ENCODE peak calls at places on chromosomes 12 and 14, in five cellular contexts. T is left ventricle myocardium inferior, I is hepatocyte, R is endothelial cell of umbilical vein, B is small intestine. H is an unnamed sample.

GRCh38 chr12:53267309-53268008 is 640 bp upstream of the ESPL1 start:
- DNase-seq in T (no peak), I (no peak), R (no peak), B (peak; percentile 7), H (no peak)

GRCh38 chr12:54984602-54985376 is at the start of gene TESPA1:
- DNase-seq in T (peak; percentile 60), I (no peak), R (no peak), B (peak; percentile 62), H (peak; percentile 90)

GRCh38 chr12:12333407-12333831 is 16.6 kb downstream of the MANSC1 start:
- DNase-seq in T (no peak), I (no peak), R (peak; percentile 88), B (peak; percentile 82), H (no peak)

GRCh38 chr14:96038920-96039632 is at the start of gene C14orf132:
- DNase-seq in T (peak; percentile 66), I (peak; percentile 78), R (peak; percentile 33), B (peak; percentile 11), H (peak; percentile 27)

GRCh38 chr12:104549820-104550480 is 93.2 kb downstream of the CHST11 start:
- DNase-seq in T (no peak), I (no peak), R (no peak), B (no peak), H (no peak)

GRCh38 chr12:124500232-124501079 is 67.0 kb downstream of the NCOR2 start:
- DNase-seq in T (no peak), I (peak; percentile 77), R (no peak), B (no peak), H (no peak)

GRCh38 chr12:1413930-1414329 is 180.5 kb downstream of the FBXL14 start:
- DNase-seq in T (no peak), I (no peak), R (no peak), B (no peak), H (no peak)

GRCh38 chr14:68215628-68216027 is 396.0 kb downstream of the RAD51B start:
- DNase-seq in T (no peak), I (no peak), R (no peak), B (no peak), H (no peak)

GRCh38 chr12:68378859-68379628 is 46.9 kb upstream of the MDM1 start:
- DNase-seq in T (peak; percentile 20), I (peak; percentile 38), R (no peak), B (no peak), H (no peak)

GRCh38 chr12:75571651-75572050 is 60.2 kb upstream of the KRR1 start:
- DNase-seq in T (no peak), I (no peak), R (no peak), B (no peak), H (no peak)

GRCh38 chr12:89514751-89515150 is 9.8 kb downstream of the GALNT4 start:
- DNase-seq in T (no peak), I (no peak), R (no peak), B (no peak), H (no peak)

GRCh38 chr12:70070494-70071007 is 172.7 kb upstream of the CNOT2 start:
- DNase-seq in T (no peak), I (no peak), R (no peak), B (peak; percentile 20), H (no peak)

GRCh38 chr12:121318121-121318520 is 21.6 kb upstream of the CAMKK2 start:
- DNase-seq in T (no peak), I (no peak), R (no peak), B (no peak), H (no peak)

GRCh38 chr12:56565510-56566101 is 44.0 kb downstream of the RBMS2 start:
- DNase-seq in T (peak; percentile 82), I (peak; percentile 90), R (peak; percentile 98), B (peak; percentile 76), H (no peak)

GRCh38 chr12:95322335-95322734 is 104.7 kb downstream of the VEZT start:
- DNase-seq in T (no peak), I (no peak), R (no peak), B (no peak), H (no peak)

GRCh38 chr12:83634726-83635267 is 948.1 kb downstream of the TMTC2 start:
- DNase-seq in T (no peak), I (no peak), R (no peak), B (no peak), H (no peak)

GRCh38 chr14:34328178-34328577 is 133.9 kb downstream of the SPTSSA start:
- DNase-seq in T (no peak), I (no peak), R (no peak), B (no peak), H (no peak)

GRCh38 chr14:59454131-59454530 is 11.0 kb downstream of the GPR135 start:
- DNase-seq in T (no peak), I (no peak), R (peak; percentile 50), B (no peak), H (no peak)

GRCh38 chr12:68040450-68041075 is 51.3 kb downstream of the IFNG-AS1 start:
- DNase-seq in T (peak; percentile 28), I (peak; percentile 86), R (peak; percentile 70), B (peak; percentile 69), H (peak; percentile 43)

GRCh38 chr12:88763536-88764100 is 183.3 kb upstream of the KITLG start:
- DNase-seq in T (no peak), I (no peak), R (no peak), B (no peak), H (no peak)

GRCh38 chr14:63186453-63186852 is 17.8 kb upstream of the RHOJ start:
- DNase-seq in T (no peak), I (no peak), R (peak; percentile 76), B (no peak), H (no peak)

GRCh38 chr12:54262403-54262925 is 17.5 kb downstream of the CBX5 start:
- DNase-seq in T (no peak), I (peak; percentile 49), R (peak; percentile 54), B (peak; percentile 40), H (no peak)

GRCh38 chr12:61804301-61804700 is 455.9 kb upstream of the USP15 start:
- DNase-seq in T (no peak), I (no peak), R (no peak), B (no peak), H (no peak)

GRCh38 chr12:68368332-68368731 is 36.2 kb upstream of the MDM1 start:
- DNase-seq in T (no peak), I (no peak), R (no peak), B (no peak), H (no peak)

GRCh38 chr14:101347893-101348777 is 213.2 kb upstream of the DIO3 start:
- DNase-seq in T (no peak), I (no peak), R (no peak), B (no peak), H (no peak)

GRCh38 chr14:73262427-73263183 is 25.3 kb downstream of the PAPLN start:
- DNase-seq in T (no peak), I (no peak), R (no peak), B (no peak), H (no peak)

GRCh38 chr14:94031161-94031875 is 5.2 kb downstream of the OTUB2 start:
- DNase-seq in T (no peak), I (no peak), R (no peak), B (no peak), H (no peak)

GRCh38 chr14:101181717-101182313 is 278.3 kb upstream of the RTL1 start:
- DNase-seq in T (no peak), I (no peak), R (no peak), B (no peak), H (no peak)

GRCh38 chr12:10554228-10554970 is 48.7 kb downstream of the EIF2S3B start:
- DNase-seq in T (no peak), I (no peak), R (no peak), B (peak; percentile 40), H (no peak)

GRCh38 chr12:61915420-61915819 is 344.8 kb upstream of the USP15 start:
- DNase-seq in T (no peak), I (peak; percentile 8), R (no peak), B (no peak), H (no peak)

GRCh38 chr12:46701356-46701755 is 124.4 kb downstream of the SLC38A4 start:
- DNase-seq in T (no peak), I (no peak), R (no peak), B (no peak), H (no peak)

GRCh38 chr12:46699986-46700385 is 125.8 kb downstream of the SLC38A4 start:
- DNase-seq in T (no peak), I (no peak), R (no peak), B (no peak), H (no peak)

GRCh38 chr12:46698003-46698402 is 127.8 kb downstream of the SLC38A4 start:
- DNase-seq in T (no peak), I (no peak), R (no peak), B (no peak), H (no peak)

DNA sequence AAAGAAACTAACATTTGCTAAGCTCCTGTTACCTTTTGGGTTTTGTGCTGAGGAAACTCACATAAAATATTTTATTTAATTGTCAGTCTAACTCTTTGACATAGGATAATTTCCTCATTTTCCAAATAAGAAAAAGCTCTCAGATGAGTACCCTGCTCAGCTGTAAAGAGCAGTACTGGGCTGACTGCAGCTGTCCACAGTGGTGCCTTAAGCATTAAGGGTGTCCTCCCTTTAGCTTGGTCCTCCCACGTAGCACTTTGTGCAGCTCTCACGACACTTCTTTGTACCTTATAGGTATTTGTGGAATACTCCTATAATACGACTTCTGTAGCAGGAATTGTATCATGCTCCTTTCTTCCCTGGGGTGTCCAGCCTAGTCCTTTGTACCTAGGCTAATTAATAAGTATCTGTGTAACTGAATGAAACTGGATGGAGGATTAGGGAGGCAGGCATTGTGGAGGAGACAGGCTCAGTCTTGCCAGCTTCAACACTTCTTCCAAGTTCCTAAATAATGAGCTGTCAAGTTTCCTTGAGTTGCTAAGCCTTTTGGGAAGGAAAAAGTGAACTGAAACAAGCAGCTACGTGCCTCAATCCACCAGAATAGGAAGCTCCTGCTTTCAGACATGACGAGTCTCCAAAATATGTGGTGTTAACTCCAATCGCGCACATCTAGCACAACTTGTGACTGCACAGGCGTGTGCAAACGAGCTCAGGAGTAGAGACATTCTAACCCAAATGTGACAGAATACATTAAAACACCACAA is 123.0 kb downstream of the SLC38A4 start:
- DNase-seq in T (no peak), I (no peak), R (no peak), B (no peak), H (no peak)
- H3K4me1 ChIP-seq in T (no peaks in the 10 kb centered on the region), I (no peaks in the 10 kb centered on the region), R (no peaks in the 10 kb centered on the region), B (no peaks in the 10 kb centered on the region), H (no peaks in the 10 kb centered on the region)

DNA sequence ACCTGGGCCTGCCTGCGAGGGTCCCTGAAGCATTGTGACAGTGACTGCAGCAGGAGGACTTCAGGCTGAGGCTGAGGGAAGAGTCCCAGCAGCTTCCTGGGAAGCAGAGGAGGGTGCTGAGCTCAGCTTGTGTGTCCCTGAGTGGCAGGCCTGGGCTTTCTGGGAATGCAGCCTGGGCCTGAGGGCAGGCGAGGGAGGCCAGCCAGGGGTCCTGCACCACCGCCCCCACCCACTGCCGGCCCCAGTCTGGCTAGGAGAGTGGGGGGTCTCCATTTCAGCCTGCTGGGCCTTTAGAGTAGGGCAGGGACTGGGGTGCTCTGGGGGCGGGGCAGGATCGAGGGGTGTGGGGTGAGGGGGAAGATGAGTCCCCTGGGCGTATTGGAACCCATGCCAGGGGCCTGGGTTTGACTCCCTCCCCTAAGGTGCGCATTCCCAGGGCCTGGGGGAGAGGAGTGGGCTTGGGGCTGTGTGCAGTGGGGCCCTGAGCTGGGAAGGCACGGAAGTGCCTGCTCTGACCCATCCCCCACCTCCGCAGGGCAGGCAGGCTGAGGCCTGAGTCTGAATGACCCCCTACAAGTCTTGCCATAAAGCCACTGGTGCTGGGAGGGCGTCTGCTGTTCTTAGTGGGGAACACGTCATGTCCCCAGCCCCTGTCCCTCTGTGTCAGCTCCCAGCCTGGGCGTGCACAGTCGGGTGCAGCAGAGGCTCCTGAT is 46.4 kb downstream of the KRT80 start:
- DNase-seq in T (no peak), I (no peak), R (no peak), B (no peak), H (no peak)
- H3K4me1 ChIP-seq in T (peaks cover 41% of the 10 kb centered on the region), I (peaks cover 43% of the 10 kb centered on the region), R (peaks cover 23% of the 10 kb centered on the region), B (no peaks in the 10 kb centered on the region), H (no peaks in the 10 kb centered on the region)

GRCh38 chr14:99748529-99748928 is 44.7 kb upstream of the EML1 start:
- DNase-seq in T (no peak), I (no peak), R (no peak), B (no peak), H (no peak)
- H3K4me1 ChIP-seq in T (peaks cover 88% of the 10 kb centered on the region), I (peaks cover 16% of the 10 kb centered on the region), R (peaks cover 50% of the 10 kb centered on the region), B (peaks cover 4% of the 10 kb centered on the region), H (peaks cover 13% of the 10 kb centered on the region)

GRCh38 chr12:21651821-21652220 is 5.8 kb downstream of the LDHB start:
- DNase-seq in T (no peak), I (no peak), R (no peak), B (no peak), H (no peak)
- H3K4me1 ChIP-seq in T (peaks cover 93% of the 10 kb centered on the region), I (peaks cover 22% of the 10 kb centered on the region), R (peaks cover 14% of the 10 kb centered on the region), B (no peaks in the 10 kb centered on the region), H (peaks cover 18% of the 10 kb centered on the region)

H was measured in naive thymus-derived CD4-positive, alpha-beta T cell.